ENCODE peak calls at places on chromosomes 6 and 20, in ten cellular contexts. Q is H1, P is AG10803, Z is HL-60, S is PC-9, C is cardiac fibroblast, H is fibroblast of the aortic adventitia, Y is neural progenitor cell, U is pancreas, R is keratinocyte. T is an unnamed sample.

GRCh38 chr6:155088856-155089255 is 93.7 kb downstream of the TIAM2 start:
- DNase-seq in Q (no peak), P (no peak), Z (no peak), S (no peak), C (no peak), H (no peak), Y (no peak), U (no peak), R (no peak), T (no peak)

GRCh38 chr6:68468244-68468884 is 166.7 kb upstream of the ADGRB3 start:
- DNase-seq in Q (peak), P (no peak), Z (no peak), S (no peak), C (peak), H (no peak), Y (no peak), U (no peak), R (no peak), T (no peak)

GRCh38 chr6:120869397-120869796 is 464.9 kb downstream of the TBC1D32 start:
- DNase-seq in Q (no peak), P (no peak), Z (no peak), S (no peak), C (peak), H (no peak), Y (peak), U (no peak), R (no peak), T (no peak)

GRCh38 chr6:84639396-84639795 is 125.0 kb downstream of the TBX18 start:
- DNase-seq in Q (no peak), P (peak), Z (no peak), S (no peak), C (no peak), H (no peak), Y (no peak), U (no peak), R (no peak), T (no peak)

GRCh38 chr20:805713-806112 is 27.8 kb upstream of the FAM110A start:
- DNase-seq in Q (no peak), P (no peak), Z (no peak), S (no peak), C (peak), H (peak), Y (peak), U (no peak), R (no peak), T (no peak)

GRCh38 chr6:292506-293184 is 358 bp downstream of the DUSP22 start:
- DNase-seq in Q (no peak), P (peak), Z (peak), S (peak), C (peak), H (peak), Y (peak), U (peak), R (no peak), T (peak)

GRCh38 chr6:111482236-111482958 is 621 bp downstream of the REV3L start:
- DNase-seq in Q (no peak), P (peak), Z (peak), S (peak), C (no peak), H (peak), Y (peak), U (peak), R (no peak), T (no peak)

GRCh38 chr20:53599378-53599777 is 5.7 kb upstream of the ZNF217 start:
- DNase-seq in Q (no peak), P (no peak), Z (no peak), S (no peak), C (no peak), H (no peak), Y (no peak), U (no peak), R (no peak), T (no peak)

GRCh38 chr6:155274106-155274505 is 10.3 kb downstream of the CLDN20 start:
- DNase-seq in Q (no peak), P (peak), Z (no peak), S (no peak), C (peak), H (peak), Y (no peak), U (no peak), R (no peak), T (no peak)

GRCh38 chr6:6851059-6851658 is 256.6 kb upstream of the RREB1 start:
- DNase-seq in Q (no peak), P (peak), Z (no peak), S (peak), C (peak), H (peak), Y (no peak), U (peak), R (no peak), T (peak)

GRCh38 chr20:21156266-21156665 is 30.4 kb downstream of the KIZ start:
- DNase-seq in Q (no peak), P (peak), Z (no peak), S (no peak), C (peak), H (peak), Y (no peak), U (no peak), R (no peak), T (peak)

GRCh38 chr6:150202404-150202803 is 59.6 kb downstream of the PPP1R14C start:
- DNase-seq in Q (no peak), P (no peak), Z (no peak), S (peak), C (peak), H (peak), Y (no peak), U (no peak), R (no peak), T (no peak)

GRCh38 chr6:37048851-37049734 is 43.6 kb downstream of the FGD2 start:
- DNase-seq in Q (no peak), P (peak), Z (no peak), S (peak), C (peak), H (peak), Y (no peak), U (peak), R (no peak), T (no peak)

GRCh38 chr6:19325335-19325789 is 511.8 kb upstream of the ID4 start:
- DNase-seq in Q (no peak), P (peak), Z (no peak), S (no peak), C (no peak), H (peak), Y (no peak), U (no peak), R (no peak), T (no peak)

GRCh38 chr6:166750125-166750793 is 123.2 kb upstream of the RPS6KA2 start:
- DNase-seq in Q (no peak), P (no peak), Z (no peak), S (no peak), C (no peak), H (no peak), Y (peak), U (no peak), R (no peak), T (no peak)

GRCh38 chr20:39016496-39016895 is 54.4 kb downstream of the DHX35 start:
- DNase-seq in Q (no peak), P (no peak), Z (no peak), S (peak), C (no peak), H (no peak), Y (no peak), U (no peak), R (no peak), T (no peak)

GRCh38 chr6:140590641-140591040 is 1216.2 kb upstream of the CITED2 start:
- DNase-seq in Q (no peak), P (peak), Z (no peak), S (no peak), C (peak), H (peak), Y (no peak), U (no peak), R (no peak), T (no peak)

GRCh38 chr20:2234788-2235187 is 61.0 kb upstream of the TGM3 start:
- DNase-seq in Q (peak), P (peak), Z (no peak), S (no peak), C (peak), H (no peak), Y (peak), U (no peak), R (no peak), T (no peak)

GRCh38 chr6:40328376-40328987 is 258.7 kb downstream of the LRFN2 start:
- DNase-seq in Q (no peak), P (no peak), Z (no peak), S (peak), C (no peak), H (no peak), Y (peak), U (peak), R (peak), T (no peak)

GRCh38 chr6:134689676-134690447 is 260.0 kb downstream of the ALDH8A1 start:
- DNase-seq in Q (no peak), P (no peak), Z (no peak), S (no peak), C (no peak), H (no peak), Y (no peak), U (peak), R (no peak), T (no peak)

GRCh38 chr6:215335-216034 is 76.8 kb upstream of the DUSP22 start:
- DNase-seq in Q (no peak), P (peak), Z (no peak), S (peak), C (peak), H (peak), Y (no peak), U (no peak), R (peak), T (peak)

GRCh38 chr6:149324428-149324827 is 6.9 kb downstream of the TAB2 start:
- DNase-seq in Q (no peak), P (no peak), Z (no peak), S (no peak), C (no peak), H (no peak), Y (no peak), U (no peak), R (no peak), T (no peak)

GRCh38 chr6:13454286-13455221 is 32.8 kb downstream of the GFOD1 start:
- DNase-seq in Q (no peak), P (peak), Z (peak), S (no peak), C (peak), H (peak), Y (no peak), U (no peak), R (no peak), T (no peak)

GRCh38 chr6:109021870-109022269 is 72.8 kb downstream of the SESN1 start:
- DNase-seq in Q (no peak), P (no peak), Z (no peak), S (no peak), C (no peak), H (no peak), Y (no peak), U (no peak), R (no peak), T (no peak)

GRCh38 chr6:109025639-109026038 is 69.0 kb downstream of the SESN1 start:
- DNase-seq in Q (no peak), P (no peak), Z (no peak), S (no peak), C (no peak), H (no peak), Y (no peak), U (no peak), R (no peak), T (no peak)

GRCh38 chr6:109023348-109023925 is 71.2 kb downstream of the SESN1 start:
- DNase-seq in Q (no peak), P (no peak), Z (no peak), S (no peak), C (no peak), H (no peak), Y (no peak), U (no peak), R (no peak), T (no peak)

GRCh38 chr6:109024368-109024767 is 70.3 kb downstream of the SESN1 start:
- DNase-seq in Q (no peak), P (peak), Z (no peak), S (no peak), C (peak), H (peak), Y (no peak), U (no peak), R (no peak), T (no peak)

GRCh38 chr6:109024784-109025183 is 69.9 kb downstream of the SESN1 start:
- DNase-seq in Q (no peak), P (no peak), Z (no peak), S (no peak), C (peak), H (peak), Y (peak), U (no peak), R (no peak), T (no peak)
- TF ChIP-seq CTCF in Q (peak), P (no peak), Z (no peak), S (no peak), C (peak), H (peak), Y (peak), U (no peak), R (no peak), T (peak)

GRCh38 chr6:168927026-168927425 is 326.6 kb downstream of the THBS2 start:
- DNase-seq in Q (no peak), P (no peak), Z (no peak), S (no peak), C (no peak), H (no peak), Y (no peak), U (no peak), R (no peak), T (no peak)
- H3K4me3 ChIP-seq in Q (no peak), P (no peak), Z (no peak), S (no peak), C (no peak), H (no peak), Y (no peak), U (no peak), R (no peak), T (no peak)

GRCh38 chr6:106510090-106510970 is 119.0 kb downstream of the RTN4IP1 start:
- DNase-seq in Q (no peak), P (no peak), Z (peak), S (peak), C (peak), H (peak), Y (peak), U (peak), R (peak), T (no peak)
- TF ChIP-seq CTCF in Q (peak), P (peak), Z (peak), S (no peak), C (no peak), H (no peak), Y (peak), U (no peak), R (peak), T (peak)

DNA sequence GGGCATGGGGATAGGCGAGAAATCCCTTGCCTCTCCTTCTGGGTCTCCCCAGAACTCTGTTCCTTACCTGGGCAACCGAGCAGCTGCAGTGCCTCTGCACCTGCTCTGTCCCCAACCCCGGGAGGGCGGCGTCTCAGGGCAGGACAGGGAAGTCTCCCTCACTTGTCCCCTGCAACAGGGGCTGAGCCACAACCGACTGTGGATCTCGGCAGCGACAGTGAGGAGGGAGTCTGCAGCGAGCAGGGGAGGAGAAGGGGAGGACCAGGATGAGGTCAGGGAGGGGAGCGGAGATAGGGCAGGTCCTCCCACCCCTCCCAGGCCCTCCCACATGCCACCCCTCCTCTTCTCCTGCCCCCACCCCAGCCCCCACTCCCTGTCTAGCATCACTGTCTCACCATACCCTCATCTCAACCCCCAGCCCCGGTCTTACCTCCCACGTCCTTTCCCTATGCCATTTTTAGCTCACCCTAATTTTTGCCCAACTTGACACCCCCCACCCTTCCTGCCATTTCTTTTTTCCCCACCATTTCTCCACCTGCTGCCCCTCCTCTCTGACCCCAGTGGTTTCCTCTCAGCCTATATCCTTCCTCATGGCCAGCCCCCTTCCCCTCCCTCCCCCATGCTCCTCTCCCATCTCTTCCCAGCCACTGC is at the start of gene TNXB:
- DNase-seq in Q (no peak), P (no peak), Z (no peak), S (no peak), C (no peak), H (no peak), Y (no peak), U (peak), R (no peak), T (no peak)
- H3K4me3 ChIP-seq in Q (peak), P (peak), Z (no peak), S (no peak), C (no peak), H (peak), Y (no peak), U (no peak), R (no peak), T (no peak)

GRCh38 chr6:17015551-17016381 is 86.1 kb upstream of the STMND1 start:
- DNase-seq in Q (no peak), P (no peak), Z (peak), S (no peak), C (peak), H (no peak), Y (no peak), U (peak), R (no peak), T (no peak)
- TF ChIP-seq CTCF in Q (no peak), P (no peak), Z (no peak), S (no peak), C (no peak), H (no peak), Y (no peak), U (no peak), R (no peak), T (no peak)

GRCh38 chr6:139392834-139393233 is 18.4 kb upstream of the CITED2 start:
- DNase-seq in Q (no peak), P (peak), Z (no peak), S (no peak), C (peak), H (no peak), Y (no peak), U (no peak), R (no peak), T (no peak)
- H3K4me3 ChIP-seq in Q (no peak), P (no peak), Z (no peak), S (no peak), C (no peak), H (no peak), Y (no peak), U (no peak), R (no peak), T (no peak)

T was measured in epithelial cell of proximal tubule.